ENCODE peak calls at places on chromosome 20, in four cellular contexts. P is ovary, U is neural progenitor cell, E is A549. J is an unnamed sample.
A peak's percentile ranks its signal among the peaks of the same experiment; 100 is the strongest.

GRCh38 chr20:2470051-2470431 is 548 bp downstream of the SNRPB start:
- DNase-seq in P (no peak), U (peak; percentile 49), E (peak; percentile 59), J (no peak)

GRCh38 chr20:56003966-56004365 is 1.4 kb downstream of the CBLN4 start:
- DNase-seq in P (peak; percentile 23), U (peak; percentile 63), E (no peak), J (no peak)

GRCh38 chr20:1210501-1210900 is 7.2 kb downstream of the C20orf202 start:
- DNase-seq in P (no peak), U (no peak), E (no peak), J (no peak)

GRCh38 chr20:47336013-47336754 is 20.3 kb downstream of the ZMYND8 start:
- DNase-seq in P (peak; percentile 64), U (no peak), E (no peak), J (peak; percentile 85)

GRCh38 chr20:19129976-19130612 is 82.3 kb upstream of the SLC24A3 start:
- DNase-seq in P (no peak), U (no peak), E (no peak), J (no peak)

GRCh38 chr20:64030371-64031134 is 5.4 kb upstream of the C20orf204 start:
- DNase-seq in P (no peak), U (no peak), E (no peak), J (no peak)

GRCh38 chr20:25020901-25021301 is 28.4 kb upstream of the APMAP start:
- DNase-seq in P (no peak), U (no peak), E (no peak), J (no peak)

GRCh38 chr20:54846948-54847347 is 371.6 kb downstream of the DOK5 start:
- DNase-seq in P (no peak), U (no peak), E (no peak), J (no peak)

GRCh38 chr20:55394592-55394991 is 610.7 kb downstream of the CBLN4 start:
- DNase-seq in P (no peak), U (no peak), E (no peak), J (no peak)

GRCh38 chr20:21862224-21862927 is 156.9 kb downstream of the PAX1 start:
- DNase-seq in P (no peak), U (peak; percentile 45), E (no peak), J (no peak)

GRCh38 chr20:51796332-51796731 is 6.0 kb downstream of the SALL4 start:
- DNase-seq in P (no peak), U (no peak), E (no peak), J (no peak)

GRCh38 chr20:35060168-35060567 is 32.4 kb downstream of the TRPC4AP start:
- DNase-seq in P (no peak), U (no peak), E (no peak), J (no peak)

GRCh38 chr20:17856024-17856564 is 112.5 kb downstream of the SNX5 start:
- DNase-seq in P (peak; percentile 67), U (no peak), E (no peak), J (no peak)

GRCh38 chr20:346640-347316 is at the start of gene NRSN2:
- DNase-seq in P (peak; percentile 82), U (peak; percentile 86), E (peak; percentile 77), J (peak; percentile 70)

GRCh38 chr20:18839507-18840247 is 26.1 kb downstream of the SCP2D1 start:
- DNase-seq in P (no peak), U (peak; percentile 34), E (no peak), J (no peak)

GRCh38 chr20:10920396-10920795 is 246.6 kb upstream of the JAG1 start:
- DNase-seq in P (no peak), U (no peak), E (no peak), J (no peak)

GRCh38 chr20:20391766-20392165 is 23.9 kb downstream of the INSM1 start:
- DNase-seq in P (no peak), U (no peak), E (no peak), J (no peak)

GRCh38 chr20:36210561-36210960 is 25.7 kb upstream of the AAR2 start:
- DNase-seq in P (no peak), U (no peak), E (no peak), J (no peak)
- TF ChIP-seq CTCF in P (no peak), U (no peak), E (no peak), J (no peak)

DNA sequence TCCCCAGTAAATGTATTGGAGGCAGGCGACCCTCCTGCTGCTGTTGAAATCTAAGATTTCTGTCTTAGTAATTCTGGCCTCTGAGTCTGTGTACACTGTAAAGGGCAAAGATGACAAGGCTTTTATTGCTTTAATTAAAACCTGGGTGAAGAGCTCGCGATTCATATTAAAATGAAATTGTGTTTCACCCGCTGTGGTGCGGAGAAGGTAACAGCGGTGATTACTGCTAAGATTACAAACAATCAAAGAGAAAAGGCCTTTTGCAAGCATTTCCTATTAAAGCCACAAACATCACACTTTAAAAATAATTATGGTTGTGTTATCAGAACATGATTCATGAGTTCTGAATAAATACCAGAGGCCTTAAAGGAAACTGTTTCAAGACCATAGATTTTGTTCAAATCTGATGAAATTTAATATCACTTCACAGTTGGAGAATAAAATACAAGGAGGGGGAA is 69.3 kb downstream of the TOX2 start:
- DNase-seq in P (no peak), U (no peak), E (no peak), J (no peak)
- H3K27ac ChIP-seq in P (no peak overlapping the region), U (no peak overlapping the region), E (peak overlapping the region; percentile 34), J (no peak overlapping the region)

DNA sequence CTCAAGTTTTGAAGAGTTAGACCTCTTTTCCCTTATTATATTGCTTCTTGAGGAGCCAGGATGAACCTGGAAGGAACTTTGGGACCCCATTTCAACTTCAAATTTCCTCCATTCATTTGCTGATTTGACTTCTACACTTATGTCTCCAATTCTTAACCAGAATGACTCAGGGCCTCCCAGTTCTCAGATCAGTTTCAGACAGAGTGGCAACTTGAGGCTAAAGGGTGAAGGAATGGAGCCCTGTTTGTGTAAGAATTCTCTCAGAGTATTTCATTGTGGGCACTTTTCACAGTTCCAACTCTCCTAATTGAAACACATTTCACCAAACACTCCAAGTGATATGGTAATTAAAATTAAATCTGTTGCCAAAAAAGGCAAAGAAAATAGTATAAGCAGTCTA is 109.0 kb upstream of the FLRT3 start:
- DNase-seq in P (no peak), U (no peak), E (no peak), J (no peak)
- TF ChIP-seq CTCF in P (no peak), U (no peak), E (no peak), J (no peak)

DNA sequence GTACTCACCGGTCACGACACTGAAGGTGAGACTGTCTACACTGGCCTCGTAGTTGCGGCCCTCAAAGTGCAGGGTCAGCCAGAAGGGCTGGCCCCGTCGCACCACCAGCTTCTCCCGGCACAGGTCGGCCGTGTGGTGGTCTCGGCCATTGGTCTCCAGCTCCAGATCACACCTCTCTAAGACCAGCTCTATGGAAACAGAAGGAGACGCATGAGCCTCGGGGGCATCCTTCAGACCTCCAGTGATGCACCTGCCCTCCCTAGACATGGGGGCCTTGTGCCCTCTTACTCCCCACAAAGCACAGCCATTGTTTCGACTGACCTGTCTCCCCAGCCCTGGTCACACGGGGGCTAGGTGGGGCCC is 3.7 kb downstream of the TGM2 start:
- DNase-seq in P (no peak), U (no peak), E (no peak), J (no peak)
- H3K27ac ChIP-seq in P (no peak overlapping the region), U (no peak overlapping the region), E (peak overlapping the region; percentile 87), J (peak overlapping the region; percentile 90)

GRCh38 chr20:41058007-41058673 is 29.5 kb downstream of the TOP1 start:
- DNase-seq in P (no peak), U (no peak), E (peak; percentile 44), J (no peak)
- TF ChIP-seq CTCF in P (no peak), U (no peak), E (no peak), J (no peak)

GRCh38 chr20:49691818-49692568 is 21.7 kb downstream of the B4GALT5 start:
- DNase-seq in P (no peak), U (no peak), E (no peak), J (no peak)
- H3K27ac ChIP-seq in P (no peak overlapping the region), U (no peak overlapping the region), E (peak overlapping the region; percentile 98), J (no peak overlapping the region)

DNA sequence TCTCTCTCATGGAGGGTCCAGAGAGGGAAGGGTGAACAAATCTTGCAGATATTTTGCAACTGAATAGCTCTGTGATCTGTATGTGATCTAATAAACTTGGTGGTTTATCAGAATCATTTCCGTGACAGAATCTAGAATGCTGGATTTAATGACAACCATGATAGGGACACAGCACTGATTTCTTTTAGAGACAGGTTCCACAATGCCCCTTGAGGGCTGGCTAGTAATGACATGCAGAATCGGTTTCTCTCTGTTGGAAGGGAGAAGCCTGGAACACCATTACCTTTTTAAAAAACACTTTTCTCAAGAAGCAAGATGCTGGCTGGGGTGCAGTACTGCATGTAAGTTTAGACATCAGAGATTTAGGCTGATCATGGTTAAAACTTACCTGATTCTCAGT is 313.4 kb downstream of the CDH26 start:
- DNase-seq in P (no peak), U (peak; percentile 28), E (peak; percentile 10), J (no peak)
- TF ChIP-seq CTCF in P (no peak), U (peak; percentile 42), E (no peak), J (no peak)

DNA sequence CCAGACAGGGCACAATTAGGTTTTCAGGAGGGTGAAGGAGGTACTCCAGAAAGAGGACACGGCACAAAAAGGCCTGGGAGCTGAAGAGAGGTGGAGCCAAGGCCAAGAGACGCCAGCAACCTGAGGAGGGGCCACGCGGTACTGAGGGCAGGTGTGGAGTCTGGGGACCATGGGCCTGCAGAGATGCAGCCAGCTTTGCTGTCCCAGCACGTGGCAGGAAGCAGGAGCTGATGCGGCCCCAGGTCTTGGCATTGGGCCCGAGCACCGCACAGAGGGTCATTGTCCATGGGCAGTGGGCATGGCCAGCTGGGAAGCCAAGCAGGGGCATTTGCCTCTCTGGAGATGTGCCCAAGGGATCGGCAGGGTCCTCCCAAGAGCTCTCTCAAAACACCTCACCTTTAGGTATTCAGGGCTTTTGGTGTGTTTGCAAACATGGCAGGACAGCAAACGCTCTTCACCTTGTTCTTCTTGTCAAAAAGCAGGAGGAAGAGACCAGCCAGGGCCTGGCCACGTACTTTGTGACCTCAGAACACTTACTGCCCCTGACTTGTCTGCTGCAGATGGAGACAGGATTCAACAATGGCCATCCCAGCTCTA is 1.4 kb upstream of the BPIFB1 start:
- DNase-seq in P (no peak), U (no peak), E (no peak), J (no peak)
- H3K27ac ChIP-seq in P (no peak overlapping the region), U (no peak overlapping the region), E (no peak overlapping the region), J (no peak overlapping the region)

J was measured in right atrium auricular region.